ENCODE peak calls at places on chromosomes 11 and 22, in four cellular contexts. Y is GM23338, Z is GM12878, U is sigmoid colon. D is an unnamed sample.
A peak's percentile ranks its signal among the peaks of the same experiment; 100 is the strongest.

GRCh38 chr11:9367551-9367950 is 16.9 kb upstream of the IPO7 start:
- DNase-seq in U (no peak), Y (no peak), Z (no peak), D (no peak)

GRCh38 chr11:118259138-118259537 is 5.0 kb downstream of the MPZL2 start:
- DNase-seq in U (no peak), Y (no peak), Z (no peak), D (no peak)

GRCh38 chr22:39518996-39519680 is 1.2 kb upstream of the ATF4 start:
- DNase-seq in U (no peak), Y (no peak), Z (no peak), D (no peak)

GRCh38 chr22:48052621-48052890 is 1290.1 kb downstream of the TBC1D22A start:
- DNase-seq in Y (no peak), U (no peak), Z (no peak), D (no peak)

GRCh38 chr11:71988050-71988449 is 10.7 kb upstream of the IL18BP start:
- DNase-seq in U (peak; percentile 66), Y (no peak), Z (no peak), D (no peak)

GRCh38 chr11:69002743-69003231 is 10.3 kb downstream of the MRGPRF start:
- DNase-seq in Z (no peak), Y (no peak), U (peak; percentile 67), D (no peak)

GRCh38 chr11:44633641-44634040 is 68.2 kb downstream of the CD82 start:
- DNase-seq in U (peak; percentile 62), Y (no peak), Z (no peak), D (no peak)

GRCh38 chr11:58652726-58653280 is 30.3 kb downstream of the CNTF start:
- DNase-seq in Y (peak; percentile 17), Z (no peak), U (no peak), D (no peak)

GRCh38 chr11:100969008-100969407 is 160.6 kb downstream of the PGR start:
- DNase-seq in Z (no peak), U (no peak), Y (no peak), D (no peak)

GRCh38 chr11:98455500-98456186 is 565.1 kb upstream of the CNTN5 start:
- DNase-seq in U (no peak), Y (peak; percentile 81), Z (no peak), D (no peak)

GRCh38 chr22:41976070-41976901 is 7.0 kb downstream of the SEPTIN3 start:
- DNase-seq in Z (no peak), U (no peak), Y (peak; percentile 61), D (no peak)

GRCh38 chr11:130847517-130847916 is 68.8 kb downstream of the SNX19 start:
- DNase-seq in Z (no peak), Y (no peak), U (no peak), D (no peak)

GRCh38 chr11:104534268-104534667 is 364.0 kb downstream of the CASP12 start:
- DNase-seq in U (no peak), Y (peak; percentile 41), Z (no peak), D (no peak)

GRCh38 chr11:69515271-69516245 is 34.1 kb downstream of the LINC01488 start:
- DNase-seq in U (peak; percentile 46), Y (no peak), Z (no peak), D (no peak)

GRCh38 chr22:48613566-48614200 is 1214.0 kb downstream of the BRD1 start:
- DNase-seq in Z (no peak), U (no peak), Y (no peak), D (no peak)

GRCh38 chr11:95641506-95641905 is 148.1 kb downstream of the FAM76B start:
- DNase-seq in U (no peak), Z (peak; percentile 60), Y (no peak), D (no peak)

GRCh38 chr11:86596861-86597632 is 75.4 kb downstream of the ME3 start:
- DNase-seq in Y (no peak), Z (no peak), U (no peak), D (no peak)

GRCh38 chr11:119101367-119101758 is 290 bp downstream of the DPAGT1 start:
- DNase-seq in Z (no peak), Y (peak; percentile 76), U (no peak), D (no peak)

GRCh38 chr11:115941481-115941993 is 437.3 kb upstream of the CADM1 start:
- DNase-seq in Z (no peak), U (peak; percentile 72), Y (no peak), D (no peak)

GRCh38 chr11:73995731-73996130 is 13.1 kb upstream of the UCP2 start:
- DNase-seq in Z (no peak), Y (no peak), U (no peak), D (no peak)

GRCh38 chr22:42889290-42889689 is 32.2 kb upstream of the ARFGAP3 start:
- DNase-seq in U (no peak), Y (no peak), Z (peak; percentile 97), D (no peak)

GRCh38 chr11:8839957-8840945 is 70.7 kb upstream of the AKIP1 start:
- DNase-seq in U (peak; percentile 56), Z (no peak), Y (peak; percentile 50), D (no peak)

GRCh38 chr22:40641269-40641668 is 4.8 kb upstream of the MRTFA start:
- DNase-seq in U (peak; percentile 36), Y (no peak), Z (no peak), D (no peak)

GRCh38 chr11:19974886-19975285 is 185.4 kb downstream of the DBX1 start:
- DNase-seq in Z (no peak), U (no peak), Y (no peak), D (no peak)

GRCh38 chr22:37416389-37416788 is 10.9 kb downstream of the ELFN2 start:
- DNase-seq in U (no peak), Y (no peak), Z (no peak), D (no peak)

GRCh38 chr11:109071712-109072524 is 350.1 kb upstream of the C11orf87 start:
- DNase-seq in U (no peak), Z (no peak), Y (no peak), D (no peak)

GRCh38 chr11:27234043-27234668 is 128.9 kb downstream of the CCDC34 start:
- DNase-seq in U (peak; percentile 75), Z (peak; percentile 91), Y (no peak), D (no peak)

GRCh38 chr22:46068908-46069481 is 81.3 kb upstream of the PPARA start:
- DNase-seq in U (peak; percentile 71), Z (no peak), Y (no peak), D (no peak)

GRCh38 chr11:11349870-11350325 is 3.2 kb downstream of the CSNK2A3 start:
- DNase-seq in U (no peak), Z (no peak), Y (no peak), D (no peak)

GRCh38 chr11:32874144-32874543 is 18.5 kb upstream of the QSER1 start:
- DNase-seq in Y (no peak), Z (no peak), U (no peak), D (no peak)

GRCh38 chr11:69884751-69885150 is 65.5 kb upstream of the FGF3 start:
- DNase-seq in Y (no peak), U (no peak), Z (no peak), D (no peak)

GRCh38 chr11:91433284-91434010 is 791.2 kb upstream of the FAT3 start:
- DNase-seq in Y (no peak), U (no peak), Z (no peak), D (no peak)

GRCh38 chr11:46694095-46694494 is 6.3 kb downstream of the ARHGAP1 start:
- DNase-seq in Y (no peak), U (no peak), Z (no peak), D (no peak)

GRCh38 chr11:65558002-65558784 is at the start of gene LTBP3:
- DNase-seq in Z (no peak), Y (peak; percentile 80), U (peak; percentile 94), D (no peak)
- H3K4me3 ChIP-seq in Z (peak within 1 kb of the TSS; percentile 64), Y (peak within 1 kb of the TSS; percentile 72), U (peak within 1 kb of the TSS; percentile 85), D (peak within 1 kb of the TSS; percentile 89)

DNA sequence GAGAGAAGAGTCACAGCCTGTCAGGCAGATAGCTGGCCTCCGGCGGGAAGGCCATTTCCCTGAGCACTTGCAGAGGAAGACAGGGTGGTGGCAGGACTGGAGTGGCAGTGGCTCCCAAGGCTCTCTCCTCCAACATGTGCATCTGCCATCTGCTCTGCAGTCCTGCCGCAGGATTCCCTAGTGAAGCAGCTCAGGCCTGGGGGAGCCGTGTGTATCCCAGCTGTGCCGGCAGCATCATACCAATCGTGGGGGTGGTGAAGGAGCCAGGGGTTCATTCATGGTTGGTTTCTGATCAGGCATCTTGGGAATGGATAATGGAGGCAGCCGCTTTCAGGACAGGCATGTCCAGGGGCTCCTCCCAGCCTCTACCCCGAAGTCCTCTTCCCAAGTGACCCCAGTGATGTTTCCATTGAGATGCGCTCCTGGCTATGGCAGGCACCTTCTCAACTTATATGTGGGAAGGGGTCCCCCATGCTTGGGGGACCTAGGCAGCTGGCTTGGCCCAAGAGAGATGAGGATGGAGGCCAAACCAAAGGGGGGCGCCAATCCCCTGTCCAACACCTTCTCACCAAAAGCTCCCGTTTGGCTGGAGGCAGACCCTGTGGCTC is 6.1 kb downstream of the TAGLN start:
- DNase-seq in Y (no peak), U (no peak), Z (no peak), D (no peak)
- TF ChIP-seq POLR2AphosphoS5 in Y (no peak), U (no peak), Z (no peak), D (no peak)

GRCh38 chr22:33539902-33540751 is 380.1 kb downstream of the LARGE1 start:
- DNase-seq in Y (no peak), Z (no peak), U (peak; percentile 90), D (no peak)
- H3K4me3 ChIP-seq in Y (no peak overlapping the region), Z (no peak overlapping the region), U (no peak overlapping the region), D (no peak overlapping the region)

GRCh38 chr11:122756417-122756816 is 81.9 kb upstream of the CRTAM start:
- DNase-seq in Y (no peak), U (peak; percentile 69), Z (no peak), D (no peak)
- TF ChIP-seq POLR2AphosphoS5 in Y (no peak), U (no peak), Z (no peak), D (no peak)